ENCODE peak calls at places on chromosomes 6 and 20, in four cellular contexts. Z, N, V and B are unnamed samples.

GRCh38 chr6:86949776-86950175 is 12.4 kb downstream of the HTR1E start:
- DNase-seq in N (no peak), Z (no peak), V (no peak), B (no peak)

GRCh38 chr6:81816387-81816786 is 63.9 kb upstream of the TENT5A start:
- DNase-seq in V (no peak), Z (no peak), N (no peak), B (no peak)

GRCh38 chr20:31260326-31260932 is 3.0 kb downstream of the DEFB115 start:
- DNase-seq in Z (no peak), N (no peak), V (no peak), B (no peak)

GRCh38 chr6:84774174-84775158 is 10.1 kb upstream of the TBX18 start:
- DNase-seq in V (no peak), Z (peak), N (no peak), B (no peak)

GRCh38 chr6:89999154-89999553 is 104.9 kb downstream of the GJA10 start:
- DNase-seq in V (no peak), N (peak), Z (no peak), B (no peak)

GRCh38 chr6:121247386-121247785 is 86.9 kb downstream of the TBC1D32 start:
- DNase-seq in Z (peak), V (no peak), N (no peak), B (peak)

GRCh38 chr6:129719692-129720091 is 9.7 kb upstream of the ARHGAP18 start:
- DNase-seq in V (no peak), N (no peak), Z (no peak), B (no peak)

GRCh38 chr6:75287424-75287823 is 2.8 kb upstream of the TMEM30A start:
- DNase-seq in V (no peak), N (no peak), Z (no peak), B (no peak)

GRCh38 chr20:12916699-12917098 is 92.1 kb upstream of the SPTLC3 start:
- DNase-seq in V (no peak), Z (no peak), N (no peak), B (no peak)

GRCh38 chr20:47544240-47544639 is 42.6 kb downstream of the NCOA3 start:
- DNase-seq in V (no peak), N (no peak), Z (peak), B (peak)

GRCh38 chr6:40936810-40937209 is 102.2 kb downstream of the UNC5CL start:
- DNase-seq in N (no peak), V (no peak), Z (peak), B (peak)

GRCh38 chr20:19568128-19568527 is 189.9 kb upstream of the RIN2 start:
- DNase-seq in N (no peak), V (no peak), Z (no peak), B (no peak)

GRCh38 chr6:80771941-80772340 is 665.5 kb downstream of the BCKDHB start:
- DNase-seq in V (peak), Z (peak), N (no peak), B (peak)

GRCh38 chr20:19897891-19898290 is 119.3 kb upstream of the NAA20 start:
- DNase-seq in Z (no peak), V (no peak), N (no peak), B (no peak)

GRCh38 chr6:148203970-148204369 is 138.7 kb upstream of the SASH1 start:
- DNase-seq in Z (peak), N (no peak), V (no peak), B (peak)

GRCh38 chr6:135346747-135347146 is 150.8 kb downstream of the AHI1 start:
- DNase-seq in Z (peak), V (peak), N (no peak), B (no peak)

GRCh38 chr6:1415416-1416063 is 26.2 kb downstream of the FOXF2 start:
- DNase-seq in Z (no peak), V (no peak), N (no peak), B (no peak)

DNA sequence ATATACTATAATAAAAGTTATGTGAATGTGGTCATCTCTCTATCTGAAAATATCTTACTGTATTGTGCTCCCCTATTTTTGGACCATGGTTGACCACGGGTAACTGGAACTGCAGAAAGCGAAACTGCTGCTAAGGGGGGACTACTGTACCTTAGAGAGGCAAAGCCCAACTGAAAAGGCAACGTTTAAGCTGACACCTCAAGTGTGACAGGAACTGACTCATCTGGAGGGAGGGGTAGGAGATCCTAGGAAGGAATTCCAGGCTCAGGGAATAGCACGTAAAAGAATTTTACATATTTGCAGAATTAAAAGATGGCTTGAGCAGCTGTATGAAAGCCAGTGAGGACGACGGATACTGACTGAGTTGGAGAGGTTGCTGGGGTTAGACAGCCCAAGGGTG is 34.8 kb downstream of the ELOVL2 start:
- DNase-seq in N (no peak), V (no peak), Z (peak), B (no peak)
- H3K4me3 ChIP-seq in N (no peak), V (no peak), Z (no peak), B (no peak)

DNA sequence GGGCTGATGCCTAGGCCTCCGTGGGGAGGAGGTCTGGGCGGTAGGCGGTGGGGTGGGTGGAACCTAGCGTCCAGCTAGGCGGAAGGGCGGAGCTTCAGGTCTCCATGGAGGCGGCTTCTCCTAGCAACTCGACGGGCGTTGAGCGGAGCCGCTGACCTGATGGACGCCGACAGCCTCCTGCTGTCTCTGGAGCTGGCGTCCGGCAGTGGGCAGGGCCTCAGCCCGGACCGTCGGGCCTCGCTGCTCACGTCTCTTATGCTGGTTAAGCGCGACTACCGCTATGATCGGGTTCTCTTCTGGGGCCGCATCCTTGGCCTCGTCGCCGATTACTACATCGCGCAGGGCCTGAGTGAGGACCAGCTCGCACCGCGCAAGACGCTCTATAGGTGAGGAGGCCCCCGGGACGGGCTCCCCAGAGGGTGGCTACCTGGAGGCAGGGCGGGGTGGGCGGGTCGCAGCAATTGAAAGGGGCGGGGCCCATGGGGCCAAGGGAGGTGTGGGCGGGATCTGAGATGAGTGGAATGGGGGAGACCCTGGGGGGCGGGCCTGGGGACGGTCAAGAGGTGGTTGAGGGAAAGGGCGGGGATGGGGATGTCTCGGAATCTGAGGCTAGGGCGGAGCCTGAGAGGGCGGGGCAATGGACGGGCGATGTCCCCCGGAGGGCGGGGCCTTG is at the start of gene RSPH9:
- DNase-seq in N (peak), V (no peak), Z (peak), B (peak)
- H3K4me3 ChIP-seq in N (peak), V (no peak), Z (peak), B (peak)

DNA sequence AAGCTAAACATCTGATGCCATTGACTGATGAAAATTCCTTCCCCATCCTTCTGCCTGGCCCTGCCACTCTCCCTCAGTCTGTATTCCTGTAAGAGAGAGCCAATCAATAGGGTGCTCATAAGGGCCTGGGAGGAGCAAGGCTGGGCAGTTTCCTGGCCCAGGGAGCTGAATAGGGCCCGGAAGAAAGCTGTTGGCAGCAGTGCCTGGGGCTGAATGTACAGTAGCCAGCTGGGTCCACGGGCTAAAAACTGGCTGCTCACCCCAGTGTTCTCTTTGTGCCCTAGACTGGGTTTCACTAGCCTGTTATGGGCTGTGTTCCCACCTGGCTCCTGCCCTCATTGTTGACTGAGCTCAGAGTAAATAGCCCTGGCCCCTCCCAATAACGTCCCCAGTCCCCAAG is 1.7 kb upstream of the WFDC2 start:
- DNase-seq in Z (no peak), N (peak), V (no peak), B (no peak)
- H3K4me3 ChIP-seq in Z (no peak), N (no peak), V (no peak), B (no peak)

GRCh38 chr6:30963641-30964040 is 19.9 kb upstream of the MUC21 start:
- DNase-seq in N (no peak), V (no peak), Z (peak), B (no peak)

GRCh38 chr6:30962716-30963115 is 20.8 kb upstream of the MUC21 start:
- DNase-seq in V (no peak), N (no peak), Z (no peak), B (no peak)

GRCh38 chr6:30957716-30958115 is 16.9 kb downstream of the MUCL3 start:
- DNase-seq in N (no peak), V (no peak), Z (no peak), B (no peak)

GRCh38 chr6:30964075-30964474 is 19.4 kb upstream of the MUC21 start:
- DNase-seq in N (no peak), V (no peak), Z (peak), B (no peak)

GRCh38 chr6:30960907-30961673 is 20.3 kb downstream of the MUCL3 start:
- DNase-seq in N (no peak), Z (peak), V (no peak), B (no peak)
- H3K4me3 ChIP-seq in N (no peak), Z (no peak), V (peak), B (no peak)

GRCh38 chr20:35206802-35207201 is 19.7 kb upstream of the MMP24 start:
- DNase-seq in V (no peak), Z (no peak), N (no peak), B (no peak)

DNA sequence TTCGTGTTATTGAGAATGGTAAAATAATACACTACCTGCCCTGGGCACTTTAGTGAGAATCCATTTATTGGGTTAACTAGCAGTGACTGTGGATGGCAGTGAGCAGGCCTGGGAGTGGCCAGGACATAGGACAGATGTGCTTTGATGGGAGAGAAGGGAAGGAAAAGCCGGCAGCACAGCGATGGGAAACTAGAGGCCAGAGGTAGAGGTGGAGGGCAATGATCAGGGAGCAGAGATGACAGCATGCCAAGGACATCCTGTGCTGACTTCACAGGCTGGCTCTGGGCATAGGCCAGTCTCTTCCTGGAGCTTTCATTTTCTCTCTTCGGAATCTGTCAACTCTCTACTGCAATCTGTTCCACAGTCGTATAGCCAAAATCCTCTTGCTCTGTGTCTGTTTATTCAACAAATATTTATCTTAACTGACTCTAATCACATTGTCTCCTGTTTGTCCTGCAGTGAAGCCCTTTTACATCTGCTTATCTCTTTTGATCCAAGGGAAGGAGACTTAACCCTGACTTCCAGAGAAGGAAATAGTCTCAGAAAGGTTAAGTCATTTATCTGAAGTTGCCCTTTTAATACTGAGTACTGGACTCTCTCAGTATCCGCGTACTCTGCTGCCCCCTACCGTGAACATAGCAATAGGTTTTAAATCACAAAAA is 18.4 kb upstream of the MMP24 start:
- DNase-seq in V (peak), N (peak), Z (peak), B (peak)
- H3K4me3 ChIP-seq in V (no peak), N (no peak), Z (no peak), B (no peak)

GRCh38 chr6:39902786-39903465 is 31.3 kb downstream of the MOCS1 start:
- DNase-seq in Z (no peak), N (no peak), V (no peak), B (no peak)
- H3K4me3 ChIP-seq in Z (no peak), N (no peak), V (no peak), B (no peak)

GRCh38 chr6:33073431-33073871 is at the start of gene HLA-DPA1:
- DNase-seq in V (no peak), Z (no peak), N (peak), B (no peak)

GRCh38 chr6:33075208-33075567 is 602 bp upstream of the HLA-DPB1 start:
- DNase-seq in Z (no peak), N (no peak), V (no peak), B (no peak)

GRCh38 chr6:33071579-33071978 is 1.9 kb downstream of the HLA-DPA1 start:
- DNase-seq in Z (no peak), V (no peak), N (no peak), B (no peak)

GRCh38 chr6:33070909-33071308 is 2.5 kb downstream of the HLA-DPA1 start:
- DNase-seq in N (no peak), V (no peak), Z (no peak), B (no peak)

DNA sequence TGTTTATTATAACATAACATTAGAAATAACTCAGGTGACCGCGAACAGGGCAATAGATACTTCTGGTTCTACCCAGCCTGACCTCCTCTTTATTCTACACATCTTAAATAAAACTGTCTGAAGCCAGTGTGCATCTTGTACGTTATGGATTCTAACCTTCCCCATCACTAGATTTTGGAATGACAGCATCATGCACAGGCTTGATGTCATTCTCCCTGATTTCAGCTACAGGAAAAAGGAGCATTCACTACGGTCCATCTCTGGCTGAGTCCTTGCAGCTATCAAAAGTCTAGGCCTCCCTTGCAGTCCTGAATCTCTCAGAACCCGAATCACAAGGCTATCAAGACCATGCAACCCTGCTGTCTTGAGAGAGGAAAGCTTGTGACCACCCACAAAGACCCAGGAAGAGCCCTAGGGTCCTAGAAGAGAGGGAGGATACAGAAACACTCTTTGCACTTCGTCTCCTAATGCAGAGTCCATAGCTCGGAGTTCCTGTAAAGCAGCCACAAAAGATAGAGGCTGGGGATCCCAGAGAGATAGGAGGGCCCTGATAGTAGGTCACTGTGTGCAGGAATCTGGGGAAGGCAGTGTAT is 845 bp downstream of the HLA-DPA1 start:
- DNase-seq in V (no peak), Z (no peak), N (no peak), B (no peak)
- H3K4me3 ChIP-seq in V (no peak), Z (no peak), N (peak), B (no peak)